ENCODE peak calls at places on chromosome 14, in nine cellular contexts. I, L, F, N, S, Y, J, R and Q are unnamed samples.

GRCh38 chr14:33435911-33436310 is 497.2 kb downstream of the NPAS3 start:
- DNase-seq in I (no peak), L (no peak), F (no peak), N (no peak), S (no peak), Y (no peak), J (no peak), R (no peak), Q (no peak)

GRCh38 chr14:22791302-22791701 is 23.9 kb downstream of the SLC7A7 start:
- DNase-seq in I (no peak), L (no peak), F (no peak), N (no peak), S (no peak), Y (no peak), J (no peak), R (no peak), Q (no peak)

GRCh38 chr14:33682746-33683145 is 268.1 kb downstream of the EGLN3 start:
- DNase-seq in I (peak; percentile 80), L (no peak), F (peak; percentile 72), N (no peak), S (peak; percentile 10), Y (no peak), J (peak; percentile 89), R (no peak), Q (peak; percentile 80)

GRCh38 chr14:37203423-37203822 is 5.7 kb downstream of the MIPOL1 start:
- DNase-seq in I (no peak), L (no peak), F (no peak), N (no peak), S (no peak), Y (no peak), J (no peak), R (no peak), Q (no peak)

GRCh38 chr14:21095430-21096205 is 2.8 kb downstream of the ZNF219 start:
- DNase-seq in I (no peak), L (no peak), F (no peak), N (no peak), S (no peak), Y (no peak), J (no peak), R (no peak), Q (no peak)

GRCh38 chr14:65156568-65157366 is 54.5 kb upstream of the MAX start:
- DNase-seq in I (peak; percentile 79), L (no peak), F (no peak), N (no peak), S (peak; percentile 14), Y (no peak), J (peak; percentile 74), R (peak; percentile 45), Q (peak; percentile 65)

GRCh38 chr14:77730976-77731497 is 23.1 kb downstream of the SLIRP start:
- DNase-seq in I (no peak), L (no peak), F (no peak), N (no peak), S (no peak), Y (no peak), J (no peak), R (no peak), Q (no peak)

GRCh38 chr14:68874746-68875155 is 81.9 kb upstream of the ZFP36L1 start:
- DNase-seq in I (no peak), L (no peak), F (no peak), N (no peak), S (no peak), Y (no peak), J (no peak), R (no peak), Q (no peak)

GRCh38 chr14:36256131-36256801 is 64.2 kb downstream of the MBIP start:
- DNase-seq in I (no peak), L (peak; percentile 50), F (no peak), N (no peak), S (peak; percentile 9), Y (no peak), J (no peak), R (no peak), Q (no peak)

GRCh38 chr14:53509227-53509822 is 356.2 kb upstream of the DDHD1 start:
- DNase-seq in I (no peak), L (no peak), F (peak; percentile 88), N (no peak), S (peak; percentile 32), Y (no peak), J (peak; percentile 64), R (no peak), Q (peak; percentile 79)

GRCh38 chr14:95886366-95886765 is 9.7 kb downstream of the TUNAR start:
- DNase-seq in I (no peak), L (no peak), F (no peak), N (no peak), S (no peak), Y (no peak), J (no peak), R (no peak), Q (no peak)

GRCh38 chr14:65613251-65613650 is 200.7 kb downstream of the FUT8 start:
- DNase-seq in I (no peak), L (no peak), F (no peak), N (no peak), S (no peak), Y (no peak), J (no peak), R (no peak), Q (no peak)

GRCh38 chr14:30820674-30821073 is 53.7 kb upstream of the COCH start:
- DNase-seq in I (no peak), L (no peak), F (no peak), N (no peak), S (no peak), Y (no peak), J (no peak), R (no peak), Q (no peak)

GRCh38 chr14:53695692-53696091 is 260.9 kb downstream of the BMP4 start:
- DNase-seq in I (no peak), L (no peak), F (no peak), N (no peak), S (no peak), Y (no peak), J (no peak), R (no peak), Q (no peak)

GRCh38 chr14:98931126-98931525 is 340.9 kb downstream of the BCL11B start:
- DNase-seq in I (no peak), L (no peak), F (peak; percentile 17), N (no peak), S (no peak), Y (no peak), J (no peak), R (no peak), Q (no peak)

GRCh38 chr14:71933026-71933587 is 878 bp downstream of the RGS6 start:
- DNase-seq in I (no peak), L (no peak), F (no peak), N (peak; percentile 7), S (no peak), Y (no peak), J (no peak), R (no peak), Q (no peak)

GRCh38 chr14:96297000-96297399 is 41.0 kb downstream of the BDKRB1 start:
- DNase-seq in I (no peak), L (no peak), F (no peak), N (peak; percentile 49), S (no peak), Y (no peak), J (no peak), R (no peak), Q (no peak)

GRCh38 chr14:51473808-51474207 is 177.9 kb upstream of the FRMD6 start:
- DNase-seq in I (no peak), L (no peak), F (no peak), N (peak; percentile 75), S (no peak), Y (no peak), J (no peak), R (no peak), Q (no peak)

GRCh38 chr14:89304972-89305703 is 111.9 kb downstream of the FOXN3 start:
- DNase-seq in I (peak; percentile 79), L (peak; percentile 56), F (peak; percentile 73), N (peak; percentile 57), S (no peak), Y (no peak), J (peak; percentile 57), R (peak; percentile 65), Q (peak; percentile 39)
- H3K4me3 ChIP-seq in I (peak overlapping the region; percentile 32), L (no peak overlapping the region), F (no peak overlapping the region), N (no peak overlapping the region), S (no peak overlapping the region), Y (no peak overlapping the region), J (no peak overlapping the region), R (peak overlapping the region; percentile 51), Q (no peak overlapping the region)

GRCh38 chr14:49898485-49898884 is 5.6 kb downstream of the ARF6 start:
- DNase-seq in I (no peak), L (no peak), F (no peak), N (no peak), S (no peak), Y (no peak), J (no peak), R (no peak), Q (no peak)
- H3K27ac ChIP-seq in I (no peak overlapping the region), L (peak overlapping the region; percentile 99), F (no peak overlapping the region), N (peak overlapping the region; percentile 4), S (peak overlapping the region; percentile 100), Y (peak overlapping the region; percentile 100), J (no peak overlapping the region), R (peak overlapping the region; percentile 100), Q (no peak overlapping the region)

DNA sequence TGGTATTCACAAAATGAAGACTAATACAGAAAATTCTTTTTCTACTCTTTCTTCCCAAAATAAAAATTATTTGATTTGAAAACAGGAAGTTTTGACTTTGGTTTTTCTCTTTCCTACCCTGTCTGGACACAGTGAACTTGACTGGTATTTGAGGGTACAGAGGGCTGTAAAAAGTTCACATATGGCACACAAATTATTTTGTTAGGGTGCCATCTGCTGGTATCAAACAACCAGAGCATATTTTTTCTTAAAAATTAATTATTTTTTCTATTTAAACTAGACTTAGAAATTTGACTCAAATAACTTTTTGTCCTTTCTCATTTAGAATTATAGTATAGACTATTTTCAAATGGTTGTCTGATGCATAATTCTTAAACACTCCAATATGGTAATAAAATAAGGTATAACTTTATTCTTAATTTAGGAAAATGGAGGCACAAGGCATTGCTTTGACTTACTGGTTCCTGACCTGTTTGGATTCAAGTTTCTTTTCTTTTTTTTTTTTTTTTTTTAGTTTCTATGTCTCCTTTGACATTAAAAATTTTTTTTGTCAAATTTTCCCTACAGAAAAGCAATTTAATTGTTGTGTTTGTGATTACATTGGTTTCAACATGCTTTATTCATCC is 390.6 kb downstream of the PRKD1 start:
- DNase-seq in I (no peak), L (no peak), F (no peak), N (peak; percentile 21), S (no peak), Y (no peak), J (no peak), R (no peak), Q (no peak)
- TF ChIP-seq CTCF in I (no peak), L (peak; percentile 13), F (peak; percentile 30), N (peak; percentile 69), S (no peak), Y (peak; percentile 36), J (no peak), R (peak; percentile 23), Q (peak; percentile 22)

DNA sequence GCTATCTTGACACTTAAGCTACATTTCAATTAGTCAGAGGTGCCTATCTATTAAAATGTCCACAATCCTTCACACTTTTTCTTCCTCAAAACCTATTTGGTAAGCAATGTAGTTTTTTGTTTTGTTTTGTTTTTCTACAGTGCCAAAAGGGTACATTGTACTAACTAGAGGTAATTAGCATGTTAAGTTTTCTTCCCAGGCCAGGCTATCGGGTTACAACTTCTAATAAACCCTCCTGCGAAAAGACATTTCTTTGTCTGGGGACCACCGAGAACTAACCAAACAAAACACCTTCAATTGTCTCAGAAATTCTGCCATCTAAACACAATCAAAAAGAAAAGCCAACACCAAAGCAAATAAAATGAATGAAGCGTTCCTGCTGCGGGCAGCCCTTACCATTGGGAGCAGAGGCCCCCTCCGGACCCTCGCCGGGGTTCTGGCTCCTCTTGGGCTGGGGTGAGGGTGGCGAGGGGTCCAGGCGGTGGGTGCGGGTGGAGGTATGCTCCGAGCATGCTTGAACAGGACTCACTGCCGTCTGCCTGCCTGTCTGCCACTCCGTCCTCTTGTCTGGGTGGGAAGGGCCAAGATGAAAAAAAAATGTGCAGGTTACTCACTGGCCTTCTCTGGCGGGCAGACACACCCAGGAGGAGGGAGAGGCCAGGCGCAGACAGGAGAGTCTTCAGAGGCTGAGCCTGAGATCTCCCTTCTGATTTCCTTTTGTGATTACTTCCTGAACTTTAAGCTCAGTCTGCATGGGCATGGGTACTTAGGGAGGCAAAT is 76.3 kb downstream of the STON2 start:
- DNase-seq in I (no peak), L (peak; percentile 69), F (no peak), N (no peak), S (no peak), Y (no peak), J (no peak), R (no peak), Q (no peak)
- H3K4me3 ChIP-seq in I (no peak overlapping the region), L (peak overlapping the region; percentile 33), F (no peak overlapping the region), N (no peak overlapping the region), S (no peak overlapping the region), Y (peak overlapping the region; percentile 43), J (no peak overlapping the region), R (no peak overlapping the region), Q (no peak overlapping the region)